ENCODE peak calls at places on chromosomes 5 and 9, in five cellular contexts. One of them, this sample, is unnamed.

GRCh38 chr5:170338933-170339779 is 41.6 kb upstream of the LCP2 start:
- DNase-seq in psoas muscle: no peak
- DNase-seq in MM.1S: peak; percentile 81
- DNase-seq in GM06990: peak; percentile 56
- DNase-seq in Calu3: peak; percentile 44
- DNase-seq in this sample: no peak

GRCh38 chr9:107751522-107752235 is 262.1 kb upstream of the KLF4 start:
- DNase-seq in psoas muscle: no peak
- DNase-seq in MM.1S: no peak
- DNase-seq in GM06990: peak; percentile 22
- DNase-seq in Calu3: peak; percentile 61
- DNase-seq in this sample: no peak

GRCh38 chr5:33928283-33928682 is 7.9 kb upstream of the RXFP3 start:
- DNase-seq in psoas muscle: no peak
- DNase-seq in MM.1S: no peak
- DNase-seq in GM06990: no peak
- DNase-seq in Calu3: no peak
- DNase-seq in this sample: no peak

GRCh38 chr5:131821221-131821620 is 24.4 kb upstream of the FNIP1 start:
- DNase-seq in psoas muscle: no peak
- DNase-seq in MM.1S: no peak
- DNase-seq in GM06990: no peak
- DNase-seq in Calu3: no peak
- DNase-seq in this sample: no peak

GRCh38 chr9:109972026-109973005 is 192.3 kb downstream of the PALM2AKAP2 start:
- DNase-seq in psoas muscle: no peak
- DNase-seq in MM.1S: peak; percentile 34
- DNase-seq in GM06990: peak; percentile 75
- DNase-seq in Calu3: no peak
- DNase-seq in this sample: no peak

GRCh38 chr5:180494510-180495181 is 467 bp downstream of the CNOT6 start:
- DNase-seq in psoas muscle: peak; percentile 60
- DNase-seq in MM.1S: peak; percentile 25
- DNase-seq in GM06990: no peak
- DNase-seq in Calu3: peak; percentile 47
- DNase-seq in this sample: peak; percentile 48

GRCh38 chr5:28397502-28397941 is 1359.1 kb upstream of the CDH9 start:
- DNase-seq in psoas muscle: no peak
- DNase-seq in MM.1S: no peak
- DNase-seq in GM06990: no peak
- DNase-seq in Calu3: no peak
- DNase-seq in this sample: no peak

GRCh38 chr9:110545705-110546104 is 33.8 kb downstream of the SVEP1 start:
- DNase-seq in psoas muscle: no peak
- DNase-seq in MM.1S: no peak
- DNase-seq in GM06990: no peak
- DNase-seq in Calu3: no peak
- DNase-seq in this sample: no peak

GRCh38 chr5:149061341-149061740 is 1.5 kb downstream of the SH3TC2 start:
- DNase-seq in psoas muscle: no peak
- DNase-seq in MM.1S: no peak
- DNase-seq in GM06990: no peak
- DNase-seq in Calu3: no peak
- DNase-seq in this sample: no peak

GRCh38 chr9:81465468-81466002 is 223.8 kb downstream of the TLE1 start:
- DNase-seq in psoas muscle: no peak
- DNase-seq in MM.1S: no peak
- DNase-seq in GM06990: no peak
- DNase-seq in Calu3: no peak
- DNase-seq in this sample: no peak

GRCh38 chr9:85430659-85431370 is 310.9 kb downstream of the AGTPBP1 start:
- DNase-seq in psoas muscle: no peak
- DNase-seq in MM.1S: no peak
- DNase-seq in GM06990: no peak
- DNase-seq in Calu3: no peak
- DNase-seq in this sample: no peak

GRCh38 chr5:16234598-16234997 is 55.0 kb upstream of the MARCHF11 start:
- DNase-seq in psoas muscle: no peak
- DNase-seq in MM.1S: no peak
- DNase-seq in GM06990: no peak
- DNase-seq in Calu3: no peak
- DNase-seq in this sample: no peak

GRCh38 chr5:136666970-136667620 is 301.8 kb upstream of the TRPC7 start:
- DNase-seq in psoas muscle: no peak
- DNase-seq in MM.1S: no peak
- DNase-seq in GM06990: peak; percentile 4
- DNase-seq in Calu3: no peak
- DNase-seq in this sample: no peak

GRCh38 chr5:59174248-59174844 is 591.5 kb downstream of the RAB3C start:
- DNase-seq in psoas muscle: no peak
- DNase-seq in MM.1S: peak; percentile 64
- DNase-seq in GM06990: no peak
- DNase-seq in Calu3: peak; percentile 31
- DNase-seq in this sample: peak; percentile 15

GRCh38 chr5:63125862-63126261 is 547.2 kb downstream of the LRRC70 start:
- DNase-seq in psoas muscle: no peak
- DNase-seq in MM.1S: peak; percentile 58
- DNase-seq in GM06990: no peak
- DNase-seq in Calu3: peak; percentile 14
- DNase-seq in this sample: no peak

GRCh38 chr9:78032599-78033457 is 1.2 kb upstream of the GNAQ start:
- DNase-seq in psoas muscle: no peak
- DNase-seq in MM.1S: peak; percentile 45
- DNase-seq in GM06990: no peak
- DNase-seq in Calu3: no peak
- DNase-seq in this sample: no peak

DNA sequence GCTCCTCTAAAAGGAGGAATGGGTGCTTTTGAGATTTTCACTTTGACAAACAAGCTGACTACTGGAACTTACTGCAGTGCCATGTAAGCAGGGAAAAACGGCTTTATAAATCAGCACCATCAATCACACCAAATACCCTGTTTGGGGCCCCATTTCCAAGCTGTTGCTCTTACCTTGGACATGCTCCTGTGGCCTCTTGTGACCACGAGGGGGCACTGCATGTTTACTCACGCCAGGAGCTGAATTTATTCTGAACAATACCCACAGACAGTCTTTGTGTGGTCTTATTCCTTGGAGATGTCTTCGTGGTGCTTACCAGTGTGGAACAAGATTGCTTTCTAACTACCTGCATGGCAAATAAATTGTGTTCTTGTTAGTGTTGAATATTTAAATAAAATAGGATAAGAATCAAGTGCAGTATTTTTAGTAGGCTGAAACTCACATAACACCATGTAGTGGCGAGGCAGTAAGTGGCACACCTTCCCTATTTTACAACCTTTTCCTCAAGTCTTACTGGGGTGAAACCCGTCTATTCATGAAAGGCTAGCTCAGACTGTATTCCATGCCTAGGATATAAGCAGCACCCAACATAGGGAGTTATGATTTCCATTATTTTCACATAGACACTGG is 155.5 kb upstream of the NMUR2 start:
- DNase-seq in psoas muscle: peak; percentile 58
- DNase-seq in MM.1S: peak; percentile 74
- DNase-seq in GM06990: no peak
- DNase-seq in Calu3: peak; percentile 75
- DNase-seq in this sample: peak; percentile 77
- TF ChIP-seq CTCF in psoas muscle: peak; percentile 53
- TF ChIP-seq CTCF in MM.1S: peak; percentile 88
- TF ChIP-seq CTCF in GM06990: peak; percentile 88
- TF ChIP-seq CTCF in Calu3: peak; percentile 85
- TF ChIP-seq CTCF in this sample: peak; percentile 78

DNA sequence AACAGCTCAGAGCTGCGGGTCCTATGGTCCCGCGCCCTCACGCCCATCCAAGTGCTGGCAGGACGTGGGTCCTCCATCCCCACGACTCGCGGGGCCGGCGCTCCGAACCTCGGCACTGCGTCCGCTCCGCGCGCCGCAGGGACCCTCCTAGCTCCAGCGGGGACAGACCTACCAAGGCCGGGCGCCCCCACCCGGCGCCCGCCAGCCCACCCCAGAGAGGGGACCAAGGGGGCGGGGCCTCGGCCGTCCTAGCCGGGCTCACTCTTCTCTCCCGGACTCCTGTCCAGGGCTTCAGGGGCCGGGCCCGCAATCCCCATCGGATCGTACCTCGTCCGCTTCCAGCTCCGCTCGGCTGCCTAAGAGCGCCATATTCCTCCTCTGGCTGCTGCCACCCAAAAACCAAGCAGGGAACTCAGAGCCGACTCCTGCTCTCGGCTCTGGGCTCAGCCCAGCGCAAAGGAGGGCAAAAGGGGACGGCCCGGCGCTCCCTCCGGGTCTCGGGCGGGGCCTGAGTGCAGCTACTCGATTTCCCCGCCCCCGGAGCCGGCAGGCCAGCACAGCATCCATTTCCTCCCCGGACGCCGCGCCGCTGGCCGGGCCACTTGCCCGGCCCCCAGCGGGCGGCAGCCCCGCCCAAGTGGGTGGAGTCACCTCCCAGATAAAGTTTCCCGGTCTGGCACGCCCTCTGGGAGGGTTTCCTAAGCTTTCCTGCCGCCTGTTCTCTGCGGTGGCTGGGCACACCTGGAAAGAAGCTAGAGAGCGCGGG is at the start of gene TTC39B:
- DNase-seq in psoas muscle: peak; percentile 96
- DNase-seq in MM.1S: peak; percentile 69
- DNase-seq in GM06990: peak; percentile 82
- DNase-seq in Calu3: peak; percentile 94
- DNase-seq in this sample: peak; percentile 95
- TF ChIP-seq CTCF in psoas muscle: no peak
- TF ChIP-seq CTCF in MM.1S: no peak
- TF ChIP-seq CTCF in GM06990: no peak
- TF ChIP-seq CTCF in Calu3: no peak
- TF ChIP-seq CTCF in this sample: no peak

GRCh38 chr5:37838933-37839341 is 904 bp downstream of the GDNF start:
- DNase-seq in psoas muscle: no peak
- DNase-seq in MM.1S: no peak
- DNase-seq in GM06990: no peak
- DNase-seq in Calu3: no peak
- DNase-seq in this sample: no peak

GRCh38 chr5:37839441-37840035 is 303 bp downstream of the GDNF start:
- DNase-seq in psoas muscle: peak; percentile 78
- DNase-seq in MM.1S: peak; percentile 79
- DNase-seq in GM06990: peak; percentile 7
- DNase-seq in Calu3: peak; percentile 21
- DNase-seq in this sample: peak; percentile 41

GRCh38 chr5:37842048-37842447 is 2.2 kb upstream of the GDNF start:
- DNase-seq in psoas muscle: no peak
- DNase-seq in MM.1S: no peak
- DNase-seq in GM06990: no peak
- DNase-seq in Calu3: no peak
- DNase-seq in this sample: no peak

GRCh38 chr5:37841223-37841622 is 1.4 kb upstream of the GDNF start:
- DNase-seq in psoas muscle: no peak
- DNase-seq in MM.1S: no peak
- DNase-seq in GM06990: no peak
- DNase-seq in Calu3: no peak
- DNase-seq in this sample: no peak

GRCh38 chr5:37840036-37840909 is at the start of gene GDNF:
- DNase-seq in psoas muscle: peak; percentile 85
- DNase-seq in MM.1S: peak; percentile 76
- DNase-seq in GM06990: peak; percentile 18
- DNase-seq in Calu3: peak; percentile 26
- DNase-seq in this sample: peak; percentile 49
- TF ChIP-seq CTCF in psoas muscle: peak; percentile 32
- TF ChIP-seq CTCF in MM.1S: peak; percentile 43
- TF ChIP-seq CTCF in GM06990: no peak
- TF ChIP-seq CTCF in Calu3: no peak
- TF ChIP-seq CTCF in this sample: no peak

GRCh38 chr5:145701404-145701803 is 133.7 kb downstream of the PRELID2 start:
- DNase-seq in psoas muscle: no peak
- DNase-seq in MM.1S: no peak
- DNase-seq in GM06990: no peak
- DNase-seq in Calu3: no peak
- DNase-seq in this sample: no peak
- TF ChIP-seq CTCF in psoas muscle: no peak
- TF ChIP-seq CTCF in MM.1S: no peak
- TF ChIP-seq CTCF in GM06990: no peak
- TF ChIP-seq CTCF in Calu3: no peak
- TF ChIP-seq CTCF in this sample: no peak

This sample was measured in endothelial cell.